ENCODE peak calls at places on chromosomes 16 and 17, in four cellular contexts. R is SK-N-SH, K is vagina, N is upper lobe of left lung. Q is an unnamed sample.

GRCh38 chr17:51820766-51821165 is 337.7 kb downstream of the CA10 start:
- DNase-seq in R (no peak), K (no peak), N (no peak), Q (no peak)

GRCh38 chr17:5759501-5759925 is 175.2 kb upstream of the NLRP1 start:
- DNase-seq in K (no peak), N (no peak), R (no peak), Q (no peak)

GRCh38 chr17:82127704-82128103 is 29.7 kb upstream of the FASN start:
- DNase-seq in R (peak), K (no peak), N (no peak), Q (no peak)

GRCh38 chr16:31215287-31216115 is 1.4 kb downstream of the PYDC1 start:
- DNase-seq in R (peak), N (peak), K (no peak), Q (no peak)

GRCh38 chr17:6474906-6475305 is 30.7 kb downstream of the PIMREG start:
- DNase-seq in N (no peak), R (no peak), K (no peak), Q (no peak)

GRCh38 chr16:77711775-77712174 is 10.5 kb upstream of the NUDT7 start:
- DNase-seq in N (no peak), K (no peak), R (no peak), Q (no peak)

GRCh38 chr17:40511667-40512221 is 10.3 kb upstream of the TNS4 start:
- DNase-seq in R (no peak), K (no peak), N (no peak), Q (no peak)

GRCh38 chr17:4182043-4182442 is 39.0 kb downstream of the CYB5D2 start:
- DNase-seq in N (no peak), R (no peak), K (no peak), Q (no peak)

GRCh38 chr17:20934288-20934687 is 108.5 kb downstream of the USP22 start:
- DNase-seq in R (no peak), K (no peak), N (no peak), Q (no peak)

GRCh38 chr16:31455601-31456314 is 3.5 kb upstream of the ARMC5 start:
- DNase-seq in R (peak), K (no peak), N (no peak), Q (no peak)

GRCh38 chr16:89920723-89921122 is 2.1 kb downstream of the MC1R start:
- DNase-seq in R (no peak), N (no peak), K (no peak), Q (no peak)

GRCh38 chr16:22186517-22186916 is 19.6 kb upstream of the EEF2K start:
- DNase-seq in R (no peak), K (no peak), N (no peak), Q (no peak)

GRCh38 chr16:12532871-12533610 is 270.6 kb downstream of the CPPED1 start:
- DNase-seq in R (no peak), K (no peak), N (peak), Q (no peak)

GRCh38 chr17:64180089-64180488 is 50.1 kb upstream of the ERN1 start:
- DNase-seq in K (no peak), N (no peak), R (no peak), Q (no peak)

GRCh38 chr17:44780161-44780560 is 21.4 kb downstream of the ADAM11 start:
- DNase-seq in K (no peak), R (no peak), N (peak), Q (no peak)

GRCh38 chr17:4849011-4849536 is 15.9 kb downstream of the MINK1 start:
- DNase-seq in K (no peak), R (no peak), N (no peak), Q (no peak)

GRCh38 chr17:37507108-37507507 is 17.4 kb downstream of the DUSP14 start:
- DNase-seq in R (peak), N (no peak), K (no peak), Q (no peak)

GRCh38 chr16:9012848-9013507 is 49.3 kb upstream of the USP7 start:
- DNase-seq in N (peak), K (no peak), R (peak), Q (no peak)

GRCh38 chr16:23164736-23165135 is 15.5 kb upstream of the USP31 start:
- DNase-seq in N (no peak), R (no peak), K (no peak), Q (no peak)

GRCh38 chr17:74408262-74408661 is 23.6 kb upstream of the GPRC5C start:
- DNase-seq in N (no peak), R (no peak), K (no peak), Q (no peak)

GRCh38 chr17:58415371-58416055 is 1.8 kb downstream of the RNF43 start:
- DNase-seq in K (no peak), N (peak), R (peak), Q (no peak)

GRCh38 chr17:56819431-56820145 is 14.1 kb downstream of the C17orf67 start:
- DNase-seq in R (peak), K (peak), N (no peak), Q (peak)

GRCh38 chr16:25988089-25988488 is 296.3 kb downstream of the HS3ST4 start:
- DNase-seq in K (no peak), R (no peak), N (no peak), Q (no peak)

GRCh38 chr17:3020381-3020780 is 43.0 kb downstream of the OR1D5 start:
- DNase-seq in N (no peak), R (no peak), K (no peak), Q (no peak)

GRCh38 chr17:61009619-61010018 is 332.0 kb downstream of the BCAS3 start:
- DNase-seq in K (no peak), N (no peak), R (no peak), Q (no peak)

DNA sequence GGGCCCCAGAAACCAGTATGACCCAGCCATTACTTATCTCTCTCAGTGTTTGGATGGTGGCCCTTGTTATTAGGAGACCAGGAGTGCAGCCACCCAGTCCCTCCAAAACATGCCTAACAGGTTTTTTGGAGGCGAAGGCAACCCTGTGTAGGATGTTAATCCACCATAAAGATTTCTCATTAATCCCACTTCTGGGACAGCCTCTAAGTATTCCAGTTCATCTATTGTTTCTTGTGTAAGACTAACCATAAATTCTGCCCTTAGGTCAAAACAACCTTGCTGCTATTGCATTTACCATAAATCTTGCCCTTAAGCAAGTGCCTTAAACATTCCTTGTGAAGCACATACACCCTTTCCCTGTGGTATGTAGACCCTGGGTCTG is 21.5 kb upstream of the OR1F1 start:
- DNase-seq in N (no peak), R (no peak), K (no peak), Q (no peak)
- TF ChIP-seq POLR2AphosphoS5 in N (no peak), R (no peak), K (no peak), Q (no peak)

DNA sequence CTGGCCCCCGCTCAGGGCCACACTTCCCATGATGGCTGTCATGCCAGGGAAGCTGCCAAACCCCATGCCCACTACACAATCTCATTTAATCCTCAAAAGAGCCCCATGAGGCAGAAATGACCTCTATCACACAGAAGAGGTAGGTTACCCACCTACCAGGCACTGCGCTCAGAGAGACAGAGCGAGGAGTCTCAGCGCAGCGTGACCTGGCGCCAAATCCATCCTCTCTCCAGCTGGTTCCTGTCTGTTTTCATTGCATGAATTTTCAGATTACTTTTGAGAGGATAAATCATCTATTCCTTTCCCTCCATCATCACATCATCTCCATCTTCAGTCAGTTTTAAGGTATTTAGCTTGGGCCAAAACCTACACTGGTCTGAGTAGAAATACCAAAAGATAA is 101.5 kb upstream of the DNAH17 start:
- DNase-seq in N (no peak), K (no peak), R (no peak), Q (no peak)
- TF ChIP-seq POLR2AphosphoS5 in N (no peak), K (no peak), R (no peak), Q (no peak)

GRCh38 chr16:11254913-11255736 is 879 bp downstream of the SOCS1 start:
- DNase-seq in N (peak), K (no peak), R (peak), Q (peak)

GRCh38 chr16:11255737-11256656 is at the start of gene SOCS1:
- DNase-seq in R (peak), N (peak), K (no peak), Q (peak)

GRCh38 chr16:11258553-11259287 is 2.7 kb upstream of the SOCS1 start:
- DNase-seq in N (no peak), K (no peak), R (peak), Q (peak)

GRCh38 chr16:11257131-11257938 is 1.3 kb upstream of the SOCS1 start:
- DNase-seq in K (no peak), N (peak), R (peak), Q (no peak)

DNA sequence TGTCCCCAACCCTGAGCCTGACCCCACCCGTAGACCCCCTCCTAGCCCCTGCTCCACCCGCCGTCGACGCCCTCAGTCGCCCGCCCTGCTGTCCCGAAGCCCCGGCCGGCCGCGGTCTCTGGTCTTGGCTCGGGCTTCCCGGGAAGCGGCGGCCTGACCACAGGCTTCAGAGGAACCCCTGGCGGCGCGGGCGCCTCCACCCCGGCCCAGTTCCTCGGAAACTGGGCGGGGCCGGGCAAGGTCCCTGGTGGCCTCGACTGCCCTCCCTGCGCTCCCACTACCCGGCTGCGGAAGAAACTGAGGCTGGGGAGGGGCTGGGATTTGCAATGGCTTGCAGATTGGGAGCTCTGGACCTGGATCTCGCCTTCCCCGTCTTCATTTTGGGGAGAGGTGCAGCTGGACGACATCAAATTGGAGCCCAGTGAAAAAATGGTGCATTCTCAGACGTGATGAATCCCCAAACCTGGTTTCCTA is 690 bp upstream of the SOCS1 start:
- DNase-seq in N (peak), R (peak), K (no peak), Q (no peak)
- TF ChIP-seq POLR2AphosphoS5 in N (no peak), R (no peak), K (no peak), Q (no peak)

GRCh38 chr17:9258115-9259020 is 237.1 kb downstream of the NTN1 start:
- DNase-seq in N (no peak), K (no peak), R (no peak), Q (no peak)

GRCh38 chr17:9259419-9259818 is 238.1 kb downstream of the NTN1 start:
- DNase-seq in R (no peak), N (no peak), K (no peak), Q (no peak)

GRCh38 chr17:9256944-9257629 is 235.8 kb downstream of the NTN1 start:
- DNase-seq in K (no peak), N (no peak), R (no peak), Q (no peak)

GRCh38 chr17:9266031-9266680 is 244.8 kb downstream of the NTN1 start:
- DNase-seq in N (no peak), K (no peak), R (no peak), Q (no peak)

DNA sequence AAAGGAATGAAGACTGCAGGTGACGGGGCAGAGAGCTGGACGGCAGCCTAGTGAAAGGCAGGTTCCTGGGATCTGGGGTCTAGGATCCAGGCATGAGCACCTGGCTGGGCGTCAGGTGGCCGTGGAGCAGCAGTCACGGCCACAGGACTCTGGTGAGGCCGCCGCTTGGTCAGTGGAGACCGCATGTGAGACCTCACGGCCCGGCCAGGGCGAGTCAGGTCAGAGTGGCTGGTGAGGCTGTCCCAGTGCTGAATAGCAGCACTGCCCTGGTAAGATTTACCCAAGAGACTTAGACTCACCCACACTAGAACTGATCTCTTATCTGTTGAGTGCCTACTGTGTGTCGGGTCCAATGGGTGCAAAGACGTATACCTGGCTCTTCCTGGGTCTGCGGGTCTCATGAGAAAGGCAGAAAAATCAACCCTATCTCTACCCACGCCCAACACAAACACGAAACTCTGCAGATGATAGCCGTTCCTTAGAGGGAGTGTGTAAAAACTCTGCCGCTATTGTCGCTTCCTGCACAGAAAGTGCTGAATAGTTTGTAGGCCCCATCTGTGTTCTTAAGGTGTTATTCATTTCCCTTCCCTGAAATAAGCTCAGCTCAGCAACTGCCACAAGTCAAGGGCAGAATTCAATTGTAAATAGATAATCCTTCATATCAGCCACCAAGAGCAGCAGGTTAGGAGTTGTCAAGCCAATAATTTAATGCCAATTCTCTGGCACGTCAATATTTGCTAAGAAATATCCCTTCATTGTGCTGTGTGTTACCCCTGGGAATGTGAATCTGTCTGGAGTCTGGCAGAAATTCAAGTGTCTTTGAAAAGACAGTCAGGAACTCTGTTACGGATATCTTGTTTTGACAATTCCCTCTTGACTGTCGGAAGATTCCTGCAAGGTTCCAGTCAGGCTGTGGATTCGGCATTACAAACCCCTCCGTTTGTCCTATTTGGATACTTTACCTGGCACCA is 240.0 kb downstream of the NTN1 start:
- DNase-seq in R (no peak), K (no peak), N (no peak), Q (no peak)
- TF ChIP-seq POLR2AphosphoS5 in R (no peak), K (no peak), N (no peak), Q (no peak)

Q was measured in GM12891.